ENCODE peak calls at places on chromosomes 2 and 18, in seven cellular contexts. J is dermis microvascular lymphatic vessel endothelial cell, D is A549, H is GM23338, K is HS-27A, E is left kidney, I is sigmoid colon. Q is an unnamed sample.

GRCh38 chr2:114122861-114123391 is 233.0 kb downstream of the ACTR3 start:
- DNase-seq in D (no peak), E (peak; percentile 36), H (no peak), K (no peak), J (no peak), I (no peak), Q (no peak)

GRCh38 chr2:222526480-222527277 is 102.3 kb downstream of the SGPP2 start:
- DNase-seq in E (no peak), I (no peak), D (no peak), J (no peak), K (no peak), H (no peak), Q (no peak)

GRCh38 chr2:26901326-26902183 is 53.6 kb downstream of the DPYSL5 start:
- DNase-seq in I (no peak), H (peak; percentile 65), D (no peak), E (peak; percentile 54), K (no peak), J (no peak), Q (no peak)

GRCh38 chr2:23498941-23499340 is 114.0 kb downstream of the KLHL29 start:
- DNase-seq in J (peak; percentile 14), H (no peak), K (no peak), E (no peak), D (no peak), I (no peak), Q (no peak)

GRCh38 chr2:215080545-215080944 is 57.9 kb downstream of the ABCA12 start:
- DNase-seq in J (no peak), D (no peak), E (peak; percentile 88), K (no peak), H (no peak), I (no peak), Q (no peak)

GRCh38 chr2:4336855-4337254 is 633.5 kb downstream of the DCDC2C start:
- DNase-seq in K (no peak), I (no peak), H (no peak), E (no peak), J (no peak), D (no peak), Q (no peak)

GRCh38 chr2:39780825-39781600 is 2.0 kb upstream of the THUMPD2 start:
- DNase-seq in K (no peak), E (peak; percentile 64), D (peak; percentile 14), I (no peak), H (no peak), J (no peak), Q (no peak)

GRCh38 chr2:178271629-178272333 is 77.5 kb downstream of the OSBPL6 start:
- DNase-seq in E (no peak), K (no peak), I (peak; percentile 92), D (no peak), J (no peak), H (no peak), Q (no peak)

GRCh38 chr2:42809131-42809875 is 16.9 kb upstream of the HAAO start:
- DNase-seq in H (no peak), D (no peak), I (peak; percentile 74), K (no peak), E (peak; percentile 47), J (peak; percentile 39), Q (peak; percentile 53)

GRCh38 chr2:128447538-128447885 is 128.8 kb upstream of the HS6ST1 start:
- DNase-seq in H (no peak), J (no peak), D (no peak), K (no peak), E (no peak), I (no peak), Q (no peak)

GRCh38 chr18:2983296-2983695 is 29.6 kb downstream of the LPIN2 start:
- DNase-seq in E (no peak), D (no peak), I (no peak), H (no peak), J (no peak), K (no peak), Q (no peak)

GRCh38 chr2:69578201-69578555 is 65.4 kb downstream of the AAK1 start:
- DNase-seq in H (no peak), J (no peak), I (no peak), K (no peak), E (peak; percentile 84), D (no peak), Q (no peak)

GRCh38 chr2:207279520-207279919 is 113.8 kb upstream of the KLF7 start:
- DNase-seq in H (no peak), I (no peak), K (no peak), D (no peak), J (no peak), E (no peak), Q (no peak)

GRCh38 chr2:127508621-127509034 is 17.7 kb downstream of the IWS1 start:
- DNase-seq in I (peak; percentile 85), K (peak; percentile 100), J (peak; percentile 53), H (no peak), E (peak; percentile 37), D (peak; percentile 87), Q (no peak)

GRCh38 chr2:12032421-12032820 is 286.0 kb downstream of the LPIN1 start:
- DNase-seq in K (no peak), I (no peak), J (no peak), E (peak; percentile 22), H (peak; percentile 6), D (no peak), Q (no peak)

GRCh38 chr18:10490401-10491289 is 35.2 kb upstream of the NAPG start:
- DNase-seq in J (peak; percentile 10), K (no peak), I (no peak), E (no peak), D (peak; percentile 60), H (peak; percentile 59), Q (no peak)

GRCh38 chr18:58991127-58991798 is 126.6 kb downstream of the ZNF532 start:
- DNase-seq in E (no peak), J (no peak), H (no peak), I (no peak), K (no peak), D (no peak), Q (no peak)

GRCh38 chr2:151344906-151345305 is 12.5 kb upstream of the TNFAIP6 start:
- DNase-seq in J (no peak), E (no peak), I (no peak), H (no peak), D (no peak), K (no peak), Q (no peak)

GRCh38 chr18:45724591-45724990 is 610 bp downstream of the SLC14A1 start:
- DNase-seq in D (no peak), K (no peak), E (no peak), H (no peak), J (no peak), I (no peak), Q (no peak)

GRCh38 chr2:74407682-74408081 is 13.7 kb downstream of the C2orf81 start:
- DNase-seq in J (no peak), K (no peak), E (no peak), D (no peak), H (no peak), I (no peak), Q (no peak)

GRCh38 chr2:101277111-101277510 is 24.4 kb downstream of the CNOT11 start:
- DNase-seq in I (no peak), D (peak; percentile 79), E (peak; percentile 31), K (no peak), H (no peak), J (no peak), Q (no peak)

GRCh38 chr2:2933421-2933820 is 444.2 kb downstream of the EIPR1 start:
- DNase-seq in H (no peak), K (no peak), E (peak; percentile 92), I (no peak), D (no peak), J (no peak), Q (no peak)

GRCh38 chr18:10850828-10851227 is 298.5 kb downstream of the PIEZO2 start:
- DNase-seq in D (no peak), K (no peak), H (no peak), E (no peak), J (no peak), I (no peak), Q (no peak)

GRCh38 chr18:58491113-58491696 is 137.7 kb downstream of the ALPK2 start:
- DNase-seq in H (no peak), D (no peak), I (peak; percentile 45), E (no peak), J (no peak), K (no peak), Q (no peak)

GRCh38 chr18:62487161-62487560 is 35.7 kb upstream of the ZCCHC2 start:
- DNase-seq in I (no peak), H (no peak), K (no peak), E (no peak), J (no peak), D (no peak), Q (no peak)

GRCh38 chr2:2721296-2721835 is 390.3 kb upstream of the MYT1L start:
- DNase-seq in I (no peak), K (no peak), J (no peak), D (no peak), E (no peak), H (no peak), Q (no peak)

GRCh38 chr2:218785103-218785502 is 3.2 kb downstream of the CYP27A1 start:
- DNase-seq in D (no peak), H (no peak), E (no peak), J (no peak), K (no peak), I (no peak), Q (no peak)

GRCh38 chr2:219744698-219745097 is 117.3 kb downstream of the SLC4A3 start:
- DNase-seq in K (no peak), H (no peak), E (peak; percentile 92), J (no peak), I (no peak), D (no peak), Q (no peak)

GRCh38 chr2:181679544-181679979 is 755 bp downstream of the NEUROD1 start:
- DNase-seq in K (no peak), D (no peak), H (no peak), I (no peak), E (no peak), J (no peak), Q (no peak)

GRCh38 chr2:218448934-218449333 is 30.0 kb downstream of the VIL1 start:
- DNase-seq in K (no peak), D (peak; percentile 70), J (peak; percentile 11), I (no peak), E (no peak), H (no peak), Q (no peak)